ENCODE peak calls at places on chromosome 12, in ten cellular contexts. One of them, this sample, is unnamed.

GRCh38 chr12:49750027-49750977 is 8.9 kb downstream of the TMBIM6 start:
- DNase-seq in skeletal muscle cell: peak; percentile 50
- DNase-seq in NCI-H1105 treated with DMSO at 0.1 percent for 48 hours: no peak
- DNase-seq in smooth muscle cell of the brain vasculature: no peak
- DNase-seq in nephron progenitor cell: no peak
- DNase-seq in GDM1: no peak
- DNase-seq in omental fat pad: no peak
- DNase-seq in activated gamma-delta T cell treated with Interleukin-2 at 50 U/mL for 16 hours: peak; percentile 27
- DNase-seq in CD4-positive, alpha-beta T cell: peak; percentile 9
- DNase-seq in LoVo: peak; percentile 57
- DNase-seq in this sample: peak; percentile 85

GRCh38 chr12:121883315-121883660 is 5.3 kb upstream of the PSMD9 start:
- DNase-seq in skeletal muscle cell: no peak
- DNase-seq in NCI-H1105 treated with DMSO at 0.1 percent for 48 hours: no peak
- DNase-seq in smooth muscle cell of the brain vasculature: no peak
- DNase-seq in nephron progenitor cell: no peak
- DNase-seq in GDM1: no peak
- DNase-seq in omental fat pad: no peak
- DNase-seq in activated gamma-delta T cell treated with Interleukin-2 at 50 U/mL for 16 hours: no peak
- DNase-seq in CD4-positive, alpha-beta T cell: no peak
- DNase-seq in LoVo: peak; percentile 20
- DNase-seq in this sample: no peak

GRCh38 chr12:98939350-98939749 is 294.3 kb downstream of the APAF1 start:
- DNase-seq in skeletal muscle cell: no peak
- DNase-seq in NCI-H1105 treated with DMSO at 0.1 percent for 48 hours: no peak
- DNase-seq in smooth muscle cell of the brain vasculature: peak; percentile 23
- DNase-seq in nephron progenitor cell: peak; percentile 5
- DNase-seq in GDM1: no peak
- DNase-seq in omental fat pad: no peak
- DNase-seq in activated gamma-delta T cell treated with Interleukin-2 at 50 U/mL for 16 hours: no peak
- DNase-seq in CD4-positive, alpha-beta T cell: no peak
- DNase-seq in LoVo: no peak
- DNase-seq in this sample: no peak

GRCh38 chr12:52945389-52946232 is 3.3 kb upstream of the KRT18 start:
- DNase-seq in skeletal muscle cell: no peak
- DNase-seq in NCI-H1105 treated with DMSO at 0.1 percent for 48 hours: no peak
- DNase-seq in smooth muscle cell of the brain vasculature: no peak
- DNase-seq in nephron progenitor cell: peak; percentile 49
- DNase-seq in GDM1: no peak
- DNase-seq in omental fat pad: no peak
- DNase-seq in activated gamma-delta T cell treated with Interleukin-2 at 50 U/mL for 16 hours: no peak
- DNase-seq in CD4-positive, alpha-beta T cell: no peak
- DNase-seq in LoVo: peak; percentile 88
- DNase-seq in this sample: no peak

GRCh38 chr12:128940974-128941373 is 87.7 kb downstream of the GLT1D1 start:
- DNase-seq in skeletal muscle cell: no peak
- DNase-seq in NCI-H1105 treated with DMSO at 0.1 percent for 48 hours: no peak
- DNase-seq in smooth muscle cell of the brain vasculature: no peak
- DNase-seq in nephron progenitor cell: no peak
- DNase-seq in GDM1: no peak
- DNase-seq in omental fat pad: no peak
- DNase-seq in activated gamma-delta T cell treated with Interleukin-2 at 50 U/mL for 16 hours: no peak
- DNase-seq in CD4-positive, alpha-beta T cell: no peak
- DNase-seq in LoVo: no peak
- DNase-seq in this sample: no peak

GRCh38 chr12:132295101-132295526 is 34.3 kb downstream of the GALNT9 start:
- DNase-seq in skeletal muscle cell: no peak
- DNase-seq in NCI-H1105 treated with DMSO at 0.1 percent for 48 hours: no peak
- DNase-seq in smooth muscle cell of the brain vasculature: no peak
- DNase-seq in nephron progenitor cell: no peak
- DNase-seq in GDM1: no peak
- DNase-seq in omental fat pad: no peak
- DNase-seq in activated gamma-delta T cell treated with Interleukin-2 at 50 U/mL for 16 hours: no peak
- DNase-seq in CD4-positive, alpha-beta T cell: no peak
- DNase-seq in LoVo: no peak
- DNase-seq in this sample: no peak

GRCh38 chr12:7934560-7935463 is 1.2 kb downstream of the SLC2A3 start:
- DNase-seq in skeletal muscle cell: no peak
- DNase-seq in NCI-H1105 treated with DMSO at 0.1 percent for 48 hours: no peak
- DNase-seq in smooth muscle cell of the brain vasculature: no peak
- DNase-seq in nephron progenitor cell: peak; percentile 15
- DNase-seq in GDM1: no peak
- DNase-seq in omental fat pad: no peak
- DNase-seq in activated gamma-delta T cell treated with Interleukin-2 at 50 U/mL for 16 hours: no peak
- DNase-seq in CD4-positive, alpha-beta T cell: no peak
- DNase-seq in LoVo: no peak
- DNase-seq in this sample: no peak

GRCh38 chr12:101566318-101566717 is 28.5 kb upstream of the MYBPC1 start:
- DNase-seq in skeletal muscle cell: no peak
- DNase-seq in NCI-H1105 treated with DMSO at 0.1 percent for 48 hours: no peak
- DNase-seq in smooth muscle cell of the brain vasculature: no peak
- DNase-seq in nephron progenitor cell: no peak
- DNase-seq in GDM1: no peak
- DNase-seq in omental fat pad: no peak
- DNase-seq in activated gamma-delta T cell treated with Interleukin-2 at 50 U/mL for 16 hours: no peak
- DNase-seq in CD4-positive, alpha-beta T cell: no peak
- DNase-seq in LoVo: peak; percentile 25
- DNase-seq in this sample: no peak

GRCh38 chr12:92085483-92086040 is 60.1 kb downstream of the BTG1 start:
- DNase-seq in skeletal muscle cell: no peak
- DNase-seq in NCI-H1105 treated with DMSO at 0.1 percent for 48 hours: no peak
- DNase-seq in smooth muscle cell of the brain vasculature: no peak
- DNase-seq in nephron progenitor cell: no peak
- DNase-seq in GDM1: no peak
- DNase-seq in omental fat pad: no peak
- DNase-seq in activated gamma-delta T cell treated with Interleukin-2 at 50 U/mL for 16 hours: no peak
- DNase-seq in CD4-positive, alpha-beta T cell: no peak
- DNase-seq in LoVo: no peak
- DNase-seq in this sample: no peak

GRCh38 chr12:508145-508544 is 48.4 kb downstream of the B4GALNT3 start:
- DNase-seq in skeletal muscle cell: no peak
- DNase-seq in NCI-H1105 treated with DMSO at 0.1 percent for 48 hours: no peak
- DNase-seq in smooth muscle cell of the brain vasculature: no peak
- DNase-seq in nephron progenitor cell: no peak
- DNase-seq in GDM1: no peak
- DNase-seq in omental fat pad: no peak
- DNase-seq in activated gamma-delta T cell treated with Interleukin-2 at 50 U/mL for 16 hours: no peak
- DNase-seq in CD4-positive, alpha-beta T cell: no peak
- DNase-seq in LoVo: no peak
- DNase-seq in this sample: no peak

GRCh38 chr12:76519538-76519937 is 40.0 kb downstream of the OSBPL8 start:
- DNase-seq in skeletal muscle cell: no peak
- DNase-seq in NCI-H1105 treated with DMSO at 0.1 percent for 48 hours: no peak
- DNase-seq in smooth muscle cell of the brain vasculature: no peak
- DNase-seq in nephron progenitor cell: no peak
- DNase-seq in GDM1: no peak
- DNase-seq in omental fat pad: no peak
- DNase-seq in activated gamma-delta T cell treated with Interleukin-2 at 50 U/mL for 16 hours: no peak
- DNase-seq in CD4-positive, alpha-beta T cell: no peak
- DNase-seq in LoVo: no peak
- DNase-seq in this sample: no peak

GRCh38 chr12:12939888-12940287 is 12.1 kb downstream of the GPRC5D start:
- DNase-seq in skeletal muscle cell: no peak
- DNase-seq in NCI-H1105 treated with DMSO at 0.1 percent for 48 hours: no peak
- DNase-seq in smooth muscle cell of the brain vasculature: no peak
- DNase-seq in nephron progenitor cell: no peak
- DNase-seq in GDM1: no peak
- DNase-seq in omental fat pad: no peak
- DNase-seq in activated gamma-delta T cell treated with Interleukin-2 at 50 U/mL for 16 hours: no peak
- DNase-seq in CD4-positive, alpha-beta T cell: no peak
- DNase-seq in LoVo: no peak
- DNase-seq in this sample: no peak

GRCh38 chr12:55906056-55906455 is 21.6 kb downstream of the PYM1 start:
- DNase-seq in skeletal muscle cell: no peak
- DNase-seq in NCI-H1105 treated with DMSO at 0.1 percent for 48 hours: no peak
- DNase-seq in smooth muscle cell of the brain vasculature: no peak
- DNase-seq in nephron progenitor cell: no peak
- DNase-seq in GDM1: no peak
- DNase-seq in omental fat pad: no peak
- DNase-seq in activated gamma-delta T cell treated with Interleukin-2 at 50 U/mL for 16 hours: no peak
- DNase-seq in CD4-positive, alpha-beta T cell: no peak
- DNase-seq in LoVo: no peak
- DNase-seq in this sample: no peak

GRCh38 chr12:8637666-8638065 is 25.0 kb downstream of the MFAP5 start:
- DNase-seq in skeletal muscle cell: no peak
- DNase-seq in NCI-H1105 treated with DMSO at 0.1 percent for 48 hours: no peak
- DNase-seq in smooth muscle cell of the brain vasculature: no peak
- DNase-seq in nephron progenitor cell: no peak
- DNase-seq in GDM1: no peak
- DNase-seq in omental fat pad: no peak
- DNase-seq in activated gamma-delta T cell treated with Interleukin-2 at 50 U/mL for 16 hours: no peak
- DNase-seq in CD4-positive, alpha-beta T cell: no peak
- DNase-seq in LoVo: no peak
- DNase-seq in this sample: no peak

GRCh38 chr12:107681836-107682820 is 3.5 kb upstream of the PWP1 start:
- DNase-seq in skeletal muscle cell: no peak
- DNase-seq in NCI-H1105 treated with DMSO at 0.1 percent for 48 hours: no peak
- DNase-seq in smooth muscle cell of the brain vasculature: no peak
- DNase-seq in nephron progenitor cell: no peak
- DNase-seq in GDM1: no peak
- DNase-seq in omental fat pad: no peak
- DNase-seq in activated gamma-delta T cell treated with Interleukin-2 at 50 U/mL for 16 hours: no peak
- DNase-seq in CD4-positive, alpha-beta T cell: no peak
- DNase-seq in LoVo: no peak
- DNase-seq in this sample: no peak

GRCh38 chr12:55845349-55845748 is 2.6 kb upstream of the MMP19 start:
- DNase-seq in skeletal muscle cell: no peak
- DNase-seq in NCI-H1105 treated with DMSO at 0.1 percent for 48 hours: no peak
- DNase-seq in smooth muscle cell of the brain vasculature: no peak
- DNase-seq in nephron progenitor cell: no peak
- DNase-seq in GDM1: no peak
- DNase-seq in omental fat pad: no peak
- DNase-seq in activated gamma-delta T cell treated with Interleukin-2 at 50 U/mL for 16 hours: no peak
- DNase-seq in CD4-positive, alpha-beta T cell: no peak
- DNase-seq in LoVo: no peak
- DNase-seq in this sample: no peak

GRCh38 chr12:101793401-101793800 is 37.4 kb downstream of the GNPTAB start:
- DNase-seq in skeletal muscle cell: no peak
- DNase-seq in NCI-H1105 treated with DMSO at 0.1 percent for 48 hours: no peak
- DNase-seq in smooth muscle cell of the brain vasculature: no peak
- DNase-seq in nephron progenitor cell: no peak
- DNase-seq in GDM1: no peak
- DNase-seq in omental fat pad: no peak
- DNase-seq in activated gamma-delta T cell treated with Interleukin-2 at 50 U/mL for 16 hours: no peak
- DNase-seq in CD4-positive, alpha-beta T cell: no peak
- DNase-seq in LoVo: no peak
- DNase-seq in this sample: no peak

GRCh38 chr12:100868487-100868886 is 73.9 kb downstream of the ANO4 start:
- DNase-seq in skeletal muscle cell: no peak
- DNase-seq in NCI-H1105 treated with DMSO at 0.1 percent for 48 hours: no peak
- DNase-seq in smooth muscle cell of the brain vasculature: no peak
- DNase-seq in nephron progenitor cell: no peak
- DNase-seq in GDM1: no peak
- DNase-seq in omental fat pad: no peak
- DNase-seq in activated gamma-delta T cell treated with Interleukin-2 at 50 U/mL for 16 hours: no peak
- DNase-seq in CD4-positive, alpha-beta T cell: no peak
- DNase-seq in LoVo: no peak
- DNase-seq in this sample: no peak

GRCh38 chr12:42481368-42481767 is 108.2 kb downstream of the PRICKLE1 start:
- DNase-seq in skeletal muscle cell: no peak
- DNase-seq in NCI-H1105 treated with DMSO at 0.1 percent for 48 hours: no peak
- DNase-seq in smooth muscle cell of the brain vasculature: no peak
- DNase-seq in nephron progenitor cell: no peak
- DNase-seq in GDM1: no peak
- DNase-seq in omental fat pad: no peak
- DNase-seq in activated gamma-delta T cell treated with Interleukin-2 at 50 U/mL for 16 hours: no peak
- DNase-seq in CD4-positive, alpha-beta T cell: no peak
- DNase-seq in LoVo: no peak
- DNase-seq in this sample: no peak

GRCh38 chr12:1879633-1880032 is 38.8 kb downstream of the CACNA2D4 start:
- DNase-seq in skeletal muscle cell: no peak
- DNase-seq in NCI-H1105 treated with DMSO at 0.1 percent for 48 hours: no peak
- DNase-seq in smooth muscle cell of the brain vasculature: no peak
- DNase-seq in nephron progenitor cell: no peak
- DNase-seq in GDM1: no peak
- DNase-seq in omental fat pad: no peak
- DNase-seq in activated gamma-delta T cell treated with Interleukin-2 at 50 U/mL for 16 hours: no peak
- DNase-seq in CD4-positive, alpha-beta T cell: no peak
- DNase-seq in LoVo: no peak
- DNase-seq in this sample: no peak

GRCh38 chr12:53452159-53453077 is 516 bp downstream of the PCBP2 start:
- DNase-seq in skeletal muscle cell: peak; percentile 49
- DNase-seq in NCI-H1105 treated with DMSO at 0.1 percent for 48 hours: peak; percentile 26
- DNase-seq in smooth muscle cell of the brain vasculature: peak; percentile 77
- DNase-seq in nephron progenitor cell: peak; percentile 90
- DNase-seq in GDM1: peak; percentile 70
- DNase-seq in omental fat pad: peak; percentile 69
- DNase-seq in activated gamma-delta T cell treated with Interleukin-2 at 50 U/mL for 16 hours: peak; percentile 76
- DNase-seq in CD4-positive, alpha-beta T cell: peak; percentile 76
- DNase-seq in LoVo: peak; percentile 72
- DNase-seq in this sample: peak; percentile 70

GRCh38 chr12:59929091-59929490 is 333.3 kb downstream of the SLC16A7 start:
- DNase-seq in skeletal muscle cell: peak; percentile 4
- DNase-seq in NCI-H1105 treated with DMSO at 0.1 percent for 48 hours: no peak
- DNase-seq in smooth muscle cell of the brain vasculature: no peak
- DNase-seq in nephron progenitor cell: no peak
- DNase-seq in GDM1: no peak
- DNase-seq in omental fat pad: no peak
- DNase-seq in activated gamma-delta T cell treated with Interleukin-2 at 50 U/mL for 16 hours: no peak
- DNase-seq in CD4-positive, alpha-beta T cell: no peak
- DNase-seq in LoVo: no peak
- DNase-seq in this sample: peak; percentile 78

GRCh38 chr12:95653761-95654546 is 102.7 kb upstream of the USP44 start:
- DNase-seq in skeletal muscle cell: peak; percentile 86
- DNase-seq in NCI-H1105 treated with DMSO at 0.1 percent for 48 hours: no peak
- DNase-seq in smooth muscle cell of the brain vasculature: no peak
- DNase-seq in nephron progenitor cell: no peak
- DNase-seq in GDM1: no peak
- DNase-seq in omental fat pad: no peak
- DNase-seq in activated gamma-delta T cell treated with Interleukin-2 at 50 U/mL for 16 hours: no peak
- DNase-seq in CD4-positive, alpha-beta T cell: no peak
- DNase-seq in LoVo: peak; percentile 31
- DNase-seq in this sample: peak; percentile 91

GRCh38 chr12:123000578-123000977 is 20.1 kb downstream of the ARL6IP4 start:
- DNase-seq in skeletal muscle cell: no peak
- DNase-seq in NCI-H1105 treated with DMSO at 0.1 percent for 48 hours: no peak
- DNase-seq in smooth muscle cell of the brain vasculature: no peak
- DNase-seq in nephron progenitor cell: no peak
- DNase-seq in GDM1: no peak
- DNase-seq in omental fat pad: no peak
- DNase-seq in activated gamma-delta T cell treated with Interleukin-2 at 50 U/mL for 16 hours: no peak
- DNase-seq in CD4-positive, alpha-beta T cell: no peak
- DNase-seq in LoVo: no peak
- DNase-seq in this sample: no peak

GRCh38 chr12:116455540-116456306 is 103.5 kb upstream of the MAP1LC3B2 start:
- DNase-seq in skeletal muscle cell: peak; percentile 87
- DNase-seq in NCI-H1105 treated with DMSO at 0.1 percent for 48 hours: no peak
- DNase-seq in smooth muscle cell of the brain vasculature: peak; percentile 86
- DNase-seq in nephron progenitor cell: peak; percentile 76
- DNase-seq in GDM1: no peak
- DNase-seq in omental fat pad: peak; percentile 73
- DNase-seq in activated gamma-delta T cell treated with Interleukin-2 at 50 U/mL for 16 hours: no peak
- DNase-seq in CD4-positive, alpha-beta T cell: no peak
- DNase-seq in LoVo: peak; percentile 40
- DNase-seq in this sample: peak; percentile 11

GRCh38 chr12:30806989-30807694 is 52.4 kb upstream of the CAPRIN2 start:
- DNase-seq in skeletal muscle cell: peak; percentile 33
- DNase-seq in NCI-H1105 treated with DMSO at 0.1 percent for 48 hours: peak; percentile 83
- DNase-seq in smooth muscle cell of the brain vasculature: no peak
- DNase-seq in nephron progenitor cell: peak; percentile 23
- DNase-seq in GDM1: peak; percentile 27
- DNase-seq in omental fat pad: no peak
- DNase-seq in activated gamma-delta T cell treated with Interleukin-2 at 50 U/mL for 16 hours: peak; percentile 10
- DNase-seq in CD4-positive, alpha-beta T cell: no peak
- DNase-seq in LoVo: peak; percentile 81
- DNase-seq in this sample: peak; percentile 50

GRCh38 chr12:122004633-122005071 is 17.0 kb upstream of the BCL7A start:
- DNase-seq in skeletal muscle cell: no peak
- DNase-seq in NCI-H1105 treated with DMSO at 0.1 percent for 48 hours: no peak
- DNase-seq in smooth muscle cell of the brain vasculature: no peak
- DNase-seq in nephron progenitor cell: no peak
- DNase-seq in GDM1: no peak
- DNase-seq in omental fat pad: no peak
- DNase-seq in activated gamma-delta T cell treated with Interleukin-2 at 50 U/mL for 16 hours: no peak
- DNase-seq in CD4-positive, alpha-beta T cell: no peak
- DNase-seq in LoVo: no peak
- DNase-seq in this sample: no peak

GRCh38 chr12:6228535-6229223 is 28.5 kb downstream of the CD9 start:
- DNase-seq in skeletal muscle cell: no peak
- DNase-seq in NCI-H1105 treated with DMSO at 0.1 percent for 48 hours: no peak
- DNase-seq in smooth muscle cell of the brain vasculature: no peak
- DNase-seq in nephron progenitor cell: no peak
- DNase-seq in GDM1: no peak
- DNase-seq in omental fat pad: no peak
- DNase-seq in activated gamma-delta T cell treated with Interleukin-2 at 50 U/mL for 16 hours: no peak
- DNase-seq in CD4-positive, alpha-beta T cell: no peak
- DNase-seq in LoVo: peak; percentile 47
- DNase-seq in this sample: no peak

This sample was measured in NCI-H460.